ENCODE peak calls at places on chromosomes 12 and 14, in six cellular contexts. I is GM12892; V is neural progenitor cell; Q is activated CD4-positive, alpha-beta T cell treated with anti-CD3 and anti-CD28 coated beads for 48 hours; H is OCI-LY7; G is HEK293T. C is an unnamed sample.
A peak's percentile ranks its signal among the peaks of the same experiment; 100 is the strongest.

GRCh38 chr12:87491598-87491997 is 537.6 kb downstream of the C12orf50 start:
- DNase-seq in I (no peak), V (no peak), Q (no peak), H (no peak), G (no peak), C (no peak)

GRCh38 chr12:53268637-53269562 is 801 bp downstream of the ESPL1 start:
- DNase-seq in I (no peak), V (no peak), Q (no peak), H (peak; percentile 30), G (no peak), C (no peak)

GRCh38 chr12:56645201-56645716 is 525 bp downstream of the ATP5F1B start:
- DNase-seq in I (no peak), V (peak; percentile 46), Q (peak; percentile 20), H (peak; percentile 40), G (no peak), C (no peak)

GRCh38 chr14:101729382-101729781 is 32.1 kb upstream of the PPP2R5C start:
- DNase-seq in I (no peak), V (no peak), Q (no peak), H (no peak), G (no peak), C (no peak)

GRCh38 chr12:15520844-15521243 is 198.5 kb downstream of the PTPRO start:
- DNase-seq in I (no peak), V (no peak), Q (no peak), H (no peak), G (no peak), C (no peak)

GRCh38 chr12:50533203-50533584 is 28.4 kb downstream of the DIP2B start:
- DNase-seq in I (no peak), V (no peak), Q (no peak), H (no peak), G (no peak), C (no peak)

GRCh38 chr12:15322164-15323054 is at the start of gene PTPRO:
- DNase-seq in I (no peak), V (peak; percentile 83), Q (no peak), H (no peak), G (peak; percentile 48), C (peak; percentile 6)

GRCh38 chr14:56888274-56888673 is 78.0 kb upstream of the OTX2 start:
- DNase-seq in I (no peak), V (peak; percentile 95), Q (no peak), H (no peak), G (no peak), C (no peak)

GRCh38 chr12:29072631-29073030 is 76.4 kb upstream of the FAR2 start:
- DNase-seq in I (no peak), V (peak; percentile 43), Q (no peak), H (no peak), G (no peak), C (no peak)

GRCh38 chr12:26192142-26192541 is 3.2 kb upstream of the SSPN start:
- DNase-seq in I (no peak), V (no peak), Q (no peak), H (no peak), G (no peak), C (no peak)

GRCh38 chr14:80663541-80663940 is 278.0 kb downstream of the CEP128 start:
- DNase-seq in I (no peak), V (no peak), Q (no peak), H (no peak), G (no peak), C (no peak)

GRCh38 chr12:124449623-124450375 is 117.6 kb downstream of the NCOR2 start:
- DNase-seq in I (no peak), V (no peak), Q (no peak), H (no peak), G (no peak), C (no peak)

GRCh38 chr12:61566183-61566582 is 694.0 kb upstream of the USP15 start:
- DNase-seq in I (no peak), V (no peak), Q (no peak), H (no peak), G (no peak), C (no peak)

GRCh38 chr14:68140111-68140741 is 320.6 kb downstream of the RAD51B start:
- DNase-seq in I (no peak), V (peak; percentile 47), Q (no peak), H (no peak), G (peak; percentile 56), C (no peak)

GRCh38 chr12:130511285-130511684 is 173.6 kb downstream of the PIWIL1 start:
- DNase-seq in I (no peak), V (no peak), Q (no peak), H (no peak), G (no peak), C (no peak)

GRCh38 chr14:88983755-88984154 is 159.3 kb downstream of the TTC8 start:
- DNase-seq in I (no peak), V (no peak), Q (no peak), H (no peak), G (no peak), C (no peak)